ENCODE peak calls at places on chromosome 3, in four cellular contexts. O is mucosa of descending colon, C is iPS DF 19.7, R is cardiac muscle cell. Q is an unnamed sample.

GRCh38 chr3:41519746-41520145 is 320.4 kb downstream of the CTNNB1 start:
- DNase-seq in O (no peak), C (no peak), R (peak), Q (no peak)

GRCh38 chr3:187878776-187879524 is 133.7 kb upstream of the BCL6 start:
- DNase-seq in O (no peak), C (no peak), R (peak), Q (no peak)

GRCh38 chr3:58824777-58825176 is 158.2 kb upstream of the FAM3D start:
- DNase-seq in O (no peak), C (no peak), R (no peak), Q (no peak)

GRCh38 chr3:43120937-43121336 is 15.1 kb upstream of the POMGNT2 start:
- DNase-seq in O (no peak), C (no peak), R (no peak), Q (no peak)

GRCh38 chr3:64375737-64376136 is 150.5 kb upstream of the PRICKLE2 start:
- DNase-seq in O (no peak), C (no peak), R (no peak), Q (no peak)

GRCh38 chr3:157542711-157543485 is 39.7 kb upstream of the VEPH1 start:
- DNase-seq in O (peak), C (peak), R (peak), Q (no peak)

GRCh38 chr3:148309390-148310035 is 388.2 kb upstream of the AGTR1 start:
- DNase-seq in O (no peak), C (no peak), R (peak), Q (no peak)

GRCh38 chr3:11564577-11565001 is 79.1 kb downstream of the VGLL4 start:
- DNase-seq in O (no peak), C (no peak), R (no peak), Q (no peak)

GRCh38 chr3:55376753-55377347 is 110.3 kb downstream of the WNT5A start:
- DNase-seq in O (no peak), C (no peak), R (no peak), Q (no peak)

GRCh38 chr3:55782351-55782750 is 295.2 kb upstream of the WNT5A start:
- DNase-seq in O (no peak), C (no peak), R (no peak), Q (no peak)

GRCh38 chr3:177182352-177182751 is 14.9 kb downstream of the TBL1XR1 start:
- DNase-seq in O (no peak), C (no peak), R (no peak), Q (no peak)

Q was measured in Peyer's patch.